ENCODE peak calls at places on chromosome 11, in ten cellular contexts. K, N, G, Y, P, F, L, W, S and X are unnamed samples.

GRCh38 chr11:129298990-129299389 is 76.7 kb upstream of the BARX2 start:
- DNase-seq in K (no peak), N (no peak), G (peak), Y (no peak), P (peak), F (no peak), L (no peak), W (no peak), S (no peak), X (no peak)

GRCh38 chr11:121354192-121354591 is 61.6 kb downstream of the SC5D start:
- DNase-seq in K (no peak), N (no peak), G (no peak), Y (no peak), P (no peak), F (no peak), L (no peak), W (no peak), S (no peak), X (no peak)

GRCh38 chr11:120883404-120884135 is 140.3 kb upstream of the TBCEL start:
- DNase-seq in K (no peak), N (no peak), G (peak), Y (peak), P (peak), F (no peak), L (peak), W (no peak), S (no peak), X (no peak)

GRCh38 chr11:128474036-128474874 is 113.1 kb downstream of the ETS1 start:
- DNase-seq in K (no peak), N (no peak), G (no peak), Y (no peak), P (no peak), F (no peak), L (no peak), W (no peak), S (peak), X (no peak)

GRCh38 chr11:22192642-22193347 is at the start of gene ANO5:
- DNase-seq in K (no peak), N (peak), G (no peak), Y (peak), P (no peak), F (no peak), L (no peak), W (peak), S (no peak), X (no peak)

GRCh38 chr11:114158886-114159285 is 99.4 kb downstream of the ZBTB16 start:
- DNase-seq in K (no peak), N (no peak), G (no peak), Y (no peak), P (peak), F (no peak), L (no peak), W (no peak), S (no peak), X (no peak)

GRCh38 chr11:10358696-10359095 is 53.8 kb downstream of the ADM start:
- DNase-seq in K (no peak), N (no peak), G (no peak), Y (no peak), P (no peak), F (no peak), L (no peak), W (no peak), S (no peak), X (no peak)

GRCh38 chr11:19467904-19468303 is 227.2 kb upstream of the E2F8 start:
- DNase-seq in K (no peak), N (no peak), G (no peak), Y (no peak), P (no peak), F (no peak), L (no peak), W (no peak), S (no peak), X (no peak)

GRCh38 chr11:116835042-116835772 is 2.2 kb downstream of the APOA1 start:
- DNase-seq in K (no peak), N (no peak), G (no peak), Y (no peak), P (no peak), F (no peak), L (no peak), W (no peak), S (peak), X (no peak)

GRCh38 chr11:102116453-102117205 is 6.4 kb downstream of the YAP1 start:
- DNase-seq in K (no peak), N (no peak), G (no peak), Y (no peak), P (no peak), F (no peak), L (no peak), W (no peak), S (no peak), X (no peak)

GRCh38 chr11:72373163-72373562 is 61.2 kb downstream of the CLPB start:
- DNase-seq in K (no peak), N (no peak), G (no peak), Y (no peak), P (no peak), F (no peak), L (no peak), W (no peak), S (no peak), X (no peak)